ENCODE peak calls at places on chromosomes 3 and 15, in seven cellular contexts. U is GM12865, N is fibroblast of pulmonary artery, X is tibial artery, A is A549, H is epithelial cell of esophagus, G is astrocyte of the spinal cord. P is an unnamed sample.

GRCh38 chr3:40337136-40338108 is 27.9 kb downstream of the EIF1B start:
- DNase-seq in X (no peak), G (no peak), A (no peak), U (peak), N (no peak), H (peak), P (no peak)

GRCh38 chr3:7382293-7383033 is 521.5 kb downstream of the GRM7 start:
- DNase-seq in H (peak), G (peak), N (peak), X (no peak), U (no peak), A (no peak), P (no peak)

GRCh38 chr15:41557673-41558399 is 1.2 kb upstream of the TYRO3 start:
- DNase-seq in N (peak), H (peak), A (peak), X (peak), U (peak), G (peak), P (no peak)

GRCh38 chr3:87320748-87321634 is 44.6 kb upstream of the POU1F1 start:
- DNase-seq in U (no peak), A (no peak), N (no peak), H (peak), G (no peak), X (no peak), P (no peak)

GRCh38 chr3:118675305-118675704 is 359.3 kb downstream of the IGSF11 start:
- DNase-seq in G (no peak), A (no peak), U (no peak), H (no peak), N (no peak), X (no peak), P (no peak)

GRCh38 chr3:13825821-13826220 is 54.0 kb downstream of the WNT7A start:
- DNase-seq in A (no peak), X (no peak), N (no peak), H (no peak), U (no peak), G (no peak), P (no peak)

GRCh38 chr3:50230833-50231125 is 5.2 kb upstream of the GNAI2 start:
- DNase-seq in G (no peak), A (no peak), X (no peak), U (no peak), N (peak), H (no peak), P (no peak)

GRCh38 chr15:80615783-80616391 is 79.2 kb upstream of the ABHD17C start:
- DNase-seq in A (no peak), X (no peak), N (peak), H (peak), G (peak), U (no peak), P (no peak)

GRCh38 chr15:59739557-59740186 is 50.6 kb upstream of the BNIP2 start:
- DNase-seq in X (no peak), U (no peak), N (no peak), A (no peak), G (no peak), H (no peak), P (no peak)

DNA sequence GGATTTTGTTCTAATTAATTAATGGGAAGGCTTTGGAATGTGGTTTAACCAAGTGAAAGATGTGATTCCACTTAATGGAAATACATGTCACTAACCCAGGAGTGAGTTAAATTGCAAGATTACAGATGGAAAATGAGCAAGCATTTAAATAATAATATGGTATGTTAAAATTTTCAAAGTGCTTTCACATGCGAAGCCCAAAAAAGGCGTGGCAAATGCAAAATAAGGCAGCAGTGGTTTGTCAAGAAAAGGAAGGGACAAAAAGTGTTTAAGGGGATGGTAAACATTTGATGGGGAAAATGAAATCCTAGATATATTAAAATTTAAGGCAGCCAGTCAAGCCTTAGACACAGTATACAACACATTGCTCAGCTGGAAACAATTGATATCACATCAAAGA is 2.9 kb downstream of the TICRR start:
- DNase-seq in G (no peak), A (no peak), U (no peak), H (no peak), X (no peak), N (no peak), P (no peak)
- H3K4me3 ChIP-seq in G (no peak), A (peak), U (peak), H (peak), X (no peak), N (peak), P (no peak)

GRCh38 chr15:51735611-51736010 is 1.8 kb downstream of the LYSMD2 start:
- DNase-seq in U (peak), G (no peak), A (no peak), X (no peak), N (no peak), H (no peak), P (no peak)

GRCh38 chr15:51737538-51738305 is at the start of gene LYSMD2:
- DNase-seq in A (peak), H (peak), N (peak), G (peak), U (peak), X (peak), P (peak)

GRCh38 chr15:51736069-51736468 is 1.4 kb downstream of the LYSMD2 start:
- DNase-seq in G (no peak), A (no peak), U (peak), X (no peak), N (no peak), H (peak), P (no peak)

GRCh38 chr15:51736646-51737537 is 563 bp downstream of the LYSMD2 start:
- DNase-seq in H (peak), A (peak), N (no peak), X (peak), G (no peak), U (peak), P (no peak)

DNA sequence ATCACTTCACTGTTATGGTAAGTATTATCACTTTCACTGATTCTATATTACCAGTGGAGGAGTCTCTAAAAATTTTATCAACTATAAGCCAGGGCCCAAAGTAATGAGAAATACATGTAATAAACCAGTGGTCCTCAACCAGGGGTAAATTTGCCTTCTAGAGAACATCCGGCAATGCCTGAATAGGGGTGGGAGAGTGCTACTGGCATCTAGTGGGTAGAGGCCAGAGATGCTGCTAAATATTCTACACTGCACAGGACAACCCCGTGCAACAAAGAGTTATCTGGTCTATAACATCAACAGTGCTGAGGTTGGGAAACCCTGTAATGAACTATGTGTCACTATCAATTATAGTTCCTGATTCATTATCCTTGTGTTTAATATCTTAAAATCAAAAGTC is 2.2 kb downstream of the LYSMD2 start:
- DNase-seq in U (peak), N (no peak), H (no peak), X (no peak), A (no peak), G (no peak), P (no peak)
- TF ChIP-seq CTCF in U (peak), N (peak), H (no peak), X (no peak), A (peak), G (no peak), P (no peak)

GRCh38 chr15:71083349-71083748 is 31.9 kb upstream of the THSD4 start:
- DNase-seq in X (peak), N (peak), A (no peak), G (peak), H (no peak), U (peak), P (peak)
- H3K4me3 ChIP-seq in X (peak), N (no peak), A (no peak), G (no peak), H (no peak), U (no peak), P (no peak)

GRCh38 chr15:99981839-99982658 is 248.8 kb upstream of the LYSMD4 start:
- DNase-seq in H (no peak), A (no peak), U (no peak), N (no peak), G (no peak), X (no peak), P (no peak)

GRCh38 chr15:99980791-99981190 is 247.6 kb upstream of the LYSMD4 start:
- DNase-seq in H (no peak), G (no peak), X (no peak), A (no peak), U (no peak), N (no peak), P (no peak)

GRCh38 chr15:99982662-99983061 is 249.4 kb upstream of the LYSMD4 start:
- DNase-seq in G (no peak), N (no peak), X (no peak), H (no peak), A (no peak), U (no peak), P (no peak)

GRCh38 chr15:99979371-99979770 is 246.1 kb upstream of the LYSMD4 start:
- DNase-seq in A (no peak), U (no peak), N (no peak), X (no peak), G (no peak), H (no peak), P (no peak)

DNA sequence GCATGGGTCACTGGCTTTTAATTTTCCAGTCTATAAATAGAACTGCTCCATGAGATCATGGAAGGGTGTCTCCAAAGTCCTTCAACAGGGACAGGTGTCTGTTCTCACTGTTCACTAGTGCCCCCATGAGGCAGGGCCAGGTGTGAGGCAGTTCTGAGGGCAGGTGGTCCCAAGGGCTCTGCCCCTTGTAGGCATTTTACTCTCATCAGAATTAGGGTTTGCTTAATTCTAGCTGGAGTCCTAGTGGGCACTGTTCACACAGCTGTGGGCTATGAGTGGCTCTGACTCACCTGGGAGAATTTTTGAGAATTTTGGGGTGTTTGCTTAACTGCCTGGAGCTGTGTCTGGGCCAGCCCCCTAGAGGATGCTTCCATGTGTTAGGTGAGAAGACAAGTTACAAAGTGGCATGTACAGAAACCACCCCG is 248.0 kb upstream of the LYSMD4 start:
- DNase-seq in U (no peak), H (peak), N (no peak), A (no peak), G (no peak), X (no peak), P (no peak)
- TF ChIP-seq CTCF in U (no peak), H (no peak), N (no peak), A (no peak), G (peak), X (no peak), P (no peak)

GRCh38 chr3:30347679-30348216 is 258.7 kb upstream of the TGFBR2 start:
- DNase-seq in N (peak), U (peak), H (peak), A (no peak), X (no peak), G (peak), P (no peak)
- H3K4me3 ChIP-seq in N (no peak), U (no peak), H (no peak), A (no peak), X (no peak), G (no peak), P (no peak)

GRCh38 chr3:194870394-194871110 is 184.9 kb downstream of the FAM43A start:
- DNase-seq in N (peak), U (no peak), X (no peak), A (no peak), H (peak), G (peak), P (no peak)

GRCh38 chr3:194869482-194870169 is 183.9 kb downstream of the FAM43A start:
- DNase-seq in H (peak), N (peak), X (no peak), U (no peak), G (peak), A (no peak), P (no peak)

GRCh38 chr3:194872669-194872977 is 186.9 kb downstream of the FAM43A start:
- DNase-seq in X (no peak), N (peak), G (peak), U (no peak), A (no peak), H (peak), P (peak)

GRCh38 chr3:194871864-194872668 is 186.4 kb downstream of the FAM43A start:
- DNase-seq in U (no peak), N (peak), G (peak), A (no peak), H (peak), X (no peak), P (peak)

GRCh38 chr3:194871143-194871863 is 185.6 kb downstream of the FAM43A start:
- DNase-seq in A (peak), H (peak), G (peak), X (peak), U (peak), N (peak), P (no peak)
- TF ChIP-seq CTCF in A (no peak), H (no peak), G (no peak), X (no peak), U (no peak), N (no peak), P (no peak)

GRCh38 chr3:29279830-29280229 is 1.0 kb upstream of the RBMS3 start:
- DNase-seq in U (no peak), N (peak), A (no peak), H (peak), G (no peak), X (no peak), P (no peak)
- H3K4me3 ChIP-seq in U (no peak), N (peak), A (peak), H (peak), G (peak), X (peak), P (peak)

GRCh38 chr15:73937726-73938125 is 11.5 kb downstream of the LOXL1 start:
- DNase-seq in X (no peak), A (no peak), N (no peak), H (no peak), U (no peak), G (no peak), P (no peak)

GRCh38 chr15:73935547-73935946 is 9.3 kb downstream of the LOXL1 start:
- DNase-seq in A (no peak), U (no peak), H (peak), X (no peak), N (peak), G (no peak), P (no peak)

GRCh38 chr15:73937313-73937695 is 11.0 kb downstream of the LOXL1 start:
- DNase-seq in U (no peak), H (no peak), G (no peak), A (no peak), N (no peak), X (no peak), P (no peak)

GRCh38 chr15:73936588-73937312 is 10.5 kb downstream of the LOXL1 start:
- DNase-seq in G (no peak), X (no peak), H (no peak), U (no peak), N (no peak), A (no peak), P (no peak)

GRCh38 chr15:73936181-73936580 is 9.9 kb downstream of the LOXL1 start:
- DNase-seq in X (peak), N (peak), U (no peak), G (peak), H (peak), A (no peak), P (peak)
- TF ChIP-seq CTCF in X (peak), N (peak), U (no peak), G (peak), H (peak), A (no peak), P (peak)

P was measured in ascending aorta.